ENCODE peak calls at places on chromosomes 1 and 21, in four cellular contexts. One of them, this sample, is unnamed.

GRCh38 chr1:56448937-56449336 is 130.4 kb downstream of the PLPP3 start:
- DNase-seq in K562: no peak
- DNase-seq in HepG2: peak
- DNase-seq in HEK293T: no peak
- DNase-seq in this sample: no peak

GRCh38 chr1:37338658-37339057 is 135.7 kb upstream of the ZC3H12A start:
- DNase-seq in HepG2: no peak
- DNase-seq in HEK293T: no peak
- DNase-seq in K562: no peak
- DNase-seq in this sample: no peak

GRCh38 chr1:1440262-1440772 is 4.8 kb downstream of the VWA1 start:
- DNase-seq in HepG2: no peak
- DNase-seq in K562: no peak
- DNase-seq in HEK293T: no peak
- DNase-seq in this sample: no peak

GRCh38 chr1:239293350-239294111 is 92.8 kb upstream of the CHRM3 start:
- DNase-seq in K562: no peak
- DNase-seq in HEK293T: no peak
- DNase-seq in HepG2: no peak
- DNase-seq in this sample: no peak

GRCh38 chr1:34108269-34108668 is 56.8 kb downstream of the CSMD2 start:
- DNase-seq in K562: no peak
- DNase-seq in HepG2: no peak
- DNase-seq in HEK293T: no peak
- DNase-seq in this sample: no peak

GRCh38 chr1:93692001-93692400 is 10.4 kb upstream of the BCAR3 start:
- DNase-seq in K562: no peak
- DNase-seq in HepG2: no peak
- DNase-seq in HEK293T: no peak
- DNase-seq in this sample: no peak

GRCh38 chr1:114130213-114130612 is 23.5 kb downstream of the SYT6 start:
- DNase-seq in HepG2: no peak
- DNase-seq in HEK293T: no peak
- DNase-seq in K562: no peak
- DNase-seq in this sample: no peak

GRCh38 chr1:150165622-150166612 is 16.2 kb downstream of the PLEKHO1 start:
- DNase-seq in HEK293T: peak
- DNase-seq in HepG2: peak
- DNase-seq in K562: peak
- DNase-seq in this sample: peak

GRCh38 chr1:5751171-5751556 is 241.1 kb downstream of the NPHP4 start:
- DNase-seq in HepG2: no peak
- DNase-seq in HEK293T: no peak
- DNase-seq in K562: no peak
- DNase-seq in this sample: no peak

GRCh38 chr1:89871768-89872473 is 51.1 kb downstream of the LRRC8D start:
- DNase-seq in HepG2: no peak
- DNase-seq in K562: no peak
- DNase-seq in HEK293T: no peak
- DNase-seq in this sample: no peak

GRCh38 chr21:31938330-31939301 is 65.8 kb downstream of the HUNK start:
- DNase-seq in K562: no peak
- DNase-seq in HepG2: no peak
- DNase-seq in HEK293T: no peak
- DNase-seq in this sample: no peak

GRCh38 chr1:205601209-205601608 is 30.6 kb downstream of the ELK4 start:
- DNase-seq in K562: no peak
- DNase-seq in HEK293T: no peak
- DNase-seq in HepG2: peak
- DNase-seq in this sample: no peak

GRCh38 chr21:42848932-42849758 is 30.2 kb downstream of the WDR4 start:
- DNase-seq in HepG2: no peak
- DNase-seq in K562: no peak
- DNase-seq in HEK293T: no peak
- DNase-seq in this sample: no peak

GRCh38 chr1:91555821-91556531 is 55.3 kb downstream of the CDC7 start:
- DNase-seq in HepG2: no peak
- DNase-seq in HEK293T: no peak
- DNase-seq in K562: peak
- DNase-seq in this sample: no peak

GRCh38 chr21:14773777-14774345 is 227.7 kb upstream of the SAMSN1 start:
- DNase-seq in HepG2: peak
- DNase-seq in HEK293T: peak
- DNase-seq in K562: peak
- DNase-seq in this sample: peak

GRCh38 chr1:77888429-77889239 is at the start of gene NEXN:
- DNase-seq in HEK293T: peak
- DNase-seq in K562: peak
- DNase-seq in HepG2: peak
- DNase-seq in this sample: peak

GRCh38 chr1:108075055-108075454 is 110.1 kb upstream of the VAV3 start:
- DNase-seq in HepG2: no peak
- DNase-seq in K562: no peak
- DNase-seq in HEK293T: no peak
- DNase-seq in this sample: no peak

GRCh38 chr1:116116040-116116439 is 4.8 kb downstream of the MAB21L3 start:
- DNase-seq in K562: no peak
- DNase-seq in HepG2: no peak
- DNase-seq in HEK293T: no peak
- DNase-seq in this sample: no peak

GRCh38 chr21:22399717-22400520 is 1401.7 kb downstream of the NCAM2 start:
- DNase-seq in HepG2: no peak
- DNase-seq in HEK293T: no peak
- DNase-seq in K562: no peak
- DNase-seq in this sample: no peak

GRCh38 chr1:225866061-225866844 is 15.9 kb downstream of the TMEM63A start:
- DNase-seq in HepG2: no peak
- DNase-seq in HEK293T: no peak
- DNase-seq in K562: no peak
- DNase-seq in this sample: no peak

GRCh38 chr1:9881838-9882249 is 28.2 kb downstream of the CTNNBIP1 start:
- DNase-seq in HepG2: no peak
- DNase-seq in HEK293T: no peak
- DNase-seq in K562: no peak
- DNase-seq in this sample: no peak

GRCh38 chr21:41128981-41129380 is 39.0 kb upstream of the BACE2 start:
- DNase-seq in HEK293T: no peak
- DNase-seq in HepG2: no peak
- DNase-seq in K562: no peak
- DNase-seq in this sample: no peak

GRCh38 chr1:195188821-195189220 is 1419.4 kb downstream of the KCNT2 start:
- DNase-seq in HEK293T: no peak
- DNase-seq in K562: no peak
- DNase-seq in HepG2: no peak
- DNase-seq in this sample: no peak

GRCh38 chr1:235069577-235070563 is 58.8 kb downstream of the TOMM20 start:
- DNase-seq in HEK293T: no peak
- DNase-seq in K562: no peak
- DNase-seq in HepG2: peak
- DNase-seq in this sample: no peak

GRCh38 chr21:41361053-41361785 is 608 bp upstream of the MX2 start:
- DNase-seq in HEK293T: no peak
- DNase-seq in K562: no peak
- DNase-seq in HepG2: peak
- DNase-seq in this sample: no peak

GRCh38 chr21:32702702-32703101 is 25.1 kb downstream of the SYNJ1 start:
- DNase-seq in HEK293T: no peak
- DNase-seq in K562: no peak
- DNase-seq in HepG2: no peak
- DNase-seq in this sample: no peak

GRCh38 chr1:27405074-27405473 is 12.7 kb downstream of the GPR3 start:
- DNase-seq in K562: no peak
- DNase-seq in HepG2: no peak
- DNase-seq in HEK293T: no peak
- DNase-seq in this sample: peak

GRCh38 chr1:64892576-64893573 is 73.5 kb downstream of the JAK1 start:
- DNase-seq in HEK293T: no peak
- DNase-seq in HepG2: no peak
- DNase-seq in K562: no peak
- DNase-seq in this sample: no peak
- TF ChIP-seq ELF4 in HEK293T: no peak
- TF ChIP-seq ELF4 in HepG2: no peak
- TF ChIP-seq ELF4 in K562: no peak
- TF ChIP-seq ELF4 in this sample: no peak

GRCh38 chr1:154442006-154442740 is 37.0 kb downstream of the IL6R start:
- DNase-seq in K562: peak
- DNase-seq in HEK293T: peak
- DNase-seq in HepG2: no peak
- DNase-seq in this sample: peak
- TF ChIP-seq SP1 in K562: no peak
- TF ChIP-seq SP1 in HEK293T: no peak
- TF ChIP-seq SP1 in HepG2: no peak
- TF ChIP-seq SP1 in this sample: no peak

GRCh38 chr1:29805122-29805895 is 569.0 kb downstream of the PTPRU start:
- DNase-seq in HEK293T: peak
- DNase-seq in K562: no peak
- DNase-seq in HepG2: no peak
- DNase-seq in this sample: no peak
- TF ChIP-seq ELF4 in HEK293T: no peak
- TF ChIP-seq ELF4 in K562: no peak
- TF ChIP-seq ELF4 in HepG2: no peak
- TF ChIP-seq ELF4 in this sample: no peak

GRCh38 chr1:218474089-218474488 is 129.0 kb downstream of the TGFB2 start:
- DNase-seq in K562: no peak
- DNase-seq in HepG2: no peak
- DNase-seq in HEK293T: no peak
- DNase-seq in this sample: no peak
- TF ChIP-seq SP1 in K562: no peak
- TF ChIP-seq SP1 in HepG2: no peak
- TF ChIP-seq SP1 in HEK293T: no peak
- TF ChIP-seq SP1 in this sample: no peak

GRCh38 chr1:201850053-201850397 is 21.1 kb downstream of the IPO9 start:
- DNase-seq in K562: no peak
- DNase-seq in HepG2: no peak
- DNase-seq in HEK293T: no peak
- DNase-seq in this sample: no peak
- TF ChIP-seq ELF4 in K562: no peak
- TF ChIP-seq ELF4 in HepG2: no peak
- TF ChIP-seq ELF4 in HEK293T: no peak
- TF ChIP-seq ELF4 in this sample: no peak

GRCh38 chr1:197838836-197839235 is 63.6 kb upstream of the DENND1B start:
- DNase-seq in K562: no peak
- DNase-seq in HEK293T: no peak
- DNase-seq in HepG2: no peak
- DNase-seq in this sample: no peak

GRCh38 chr1:197837911-197838310 is 62.6 kb upstream of the DENND1B start:
- DNase-seq in HepG2: peak
- DNase-seq in K562: no peak
- DNase-seq in HEK293T: no peak
- DNase-seq in this sample: no peak

GRCh38 chr1:197841158-197841557 is 61.3 kb upstream of the C1orf53 start:
- DNase-seq in HepG2: peak
- DNase-seq in K562: no peak
- DNase-seq in HEK293T: no peak
- DNase-seq in this sample: no peak

GRCh38 chr1:197845886-197846285 is 56.5 kb upstream of the C1orf53 start:
- DNase-seq in HepG2: no peak
- DNase-seq in K562: no peak
- DNase-seq in HEK293T: no peak
- DNase-seq in this sample: no peak

GRCh38 chr1:197841828-197842573 is 60.4 kb upstream of the C1orf53 start:
- DNase-seq in HepG2: no peak
- DNase-seq in K562: no peak
- DNase-seq in HEK293T: no peak
- DNase-seq in this sample: no peak
- TF ChIP-seq SP1 in HepG2: no peak
- TF ChIP-seq SP1 in K562: no peak
- TF ChIP-seq SP1 in HEK293T: no peak
- TF ChIP-seq SP1 in this sample: no peak

This sample was measured in WTC11.